ENCODE peak calls at places on chromosome X, in five cellular contexts. U is IMR-90, E is A549, D is K562, C is GM12878. N is an unnamed sample.

GRCh38 chrX:13463608-13464007 is 105.8 kb upstream of the EGFL6 start:
- DNase-seq in D (no peak), C (no peak), U (peak; percentile 98), E (peak; percentile 6), N (no peak)

GRCh38 chrX:118974908-118975671 is 672 bp downstream of the LONRF3 start:
- DNase-seq in D (peak; percentile 67), C (no peak), E (peak; percentile 66), U (no peak), N (peak; percentile 40)

GRCh38 chrX:108270739-108271396 is 167.4 kb downstream of the COL4A6 start:
- DNase-seq in E (no peak), U (peak; percentile 12), C (no peak), D (no peak), N (no peak)

GRCh38 chrX:341541-342101 is 23.0 kb upstream of the GTPBP6 start:
- DNase-seq in C (no peak), U (no peak), E (no peak), D (no peak), N (no peak)

GRCh38 chrX:100880368-100880767 is 6.2 kb upstream of the NOX1 start:
- DNase-seq in E (peak; percentile 26), D (no peak), U (no peak), C (no peak), N (no peak)

GRCh38 chrX:56788229-56788628 is 59.2 kb downstream of the NBDY start:
- DNase-seq in C (no peak), U (peak; percentile 26), D (no peak), E (no peak), N (no peak)

GRCh38 chrX:1281511-1281910 is 12.9 kb downstream of the CSF2RA start:
- DNase-seq in U (peak; percentile 14), E (peak; percentile 80), C (no peak), D (no peak), N (no peak)

GRCh38 chrX:138908577-138908976 is 197.1 kb upstream of the FGF13 start:
- DNase-seq in E (no peak), D (no peak), C (no peak), U (no peak), N (no peak)

GRCh38 chrX:54494970-54495813 is 842 bp downstream of the FGD1 start:
- DNase-seq in E (peak; percentile 20), C (no peak), D (no peak), U (peak; percentile 18), N (peak; percentile 73)

GRCh38 chrX:49970699-49971098 is 48.3 kb downstream of the CLCN5 start:
- DNase-seq in E (no peak), D (no peak), U (no peak), C (no peak), N (no peak)

GRCh38 chrX:14043209-14043608 is 13.5 kb upstream of the GEMIN8 start:
- DNase-seq in U (no peak), D (no peak), E (no peak), C (no peak), N (no peak)

GRCh38 chrX:46788902-46789301 is 30.0 kb upstream of the SLC9A7 start:
- DNase-seq in U (peak; percentile 65), E (no peak), C (no peak), D (no peak), N (no peak)

GRCh38 chrX:140503714-140504351 is 1.0 kb downstream of the SOX3 start:
- DNase-seq in U (peak; percentile 7), C (no peak), E (no peak), D (no peak), N (peak; percentile 57)

GRCh38 chrX:150155396-150156048 is 207.6 kb upstream of the MAMLD1 start:
- DNase-seq in U (peak; percentile 55), C (no peak), E (peak; percentile 58), D (no peak), N (peak; percentile 61)

GRCh38 chrX:122934131-122934530 is 249.9 kb upstream of the GRIA3 start:
- DNase-seq in E (no peak), D (no peak), U (no peak), C (no peak), N (no peak)

GRCh38 chrX:123698979-123699378 is 33.9 kb downstream of the THOC2 start:
- DNase-seq in E (no peak), C (no peak), D (no peak), U (peak; percentile 1), N (no peak)

DNA sequence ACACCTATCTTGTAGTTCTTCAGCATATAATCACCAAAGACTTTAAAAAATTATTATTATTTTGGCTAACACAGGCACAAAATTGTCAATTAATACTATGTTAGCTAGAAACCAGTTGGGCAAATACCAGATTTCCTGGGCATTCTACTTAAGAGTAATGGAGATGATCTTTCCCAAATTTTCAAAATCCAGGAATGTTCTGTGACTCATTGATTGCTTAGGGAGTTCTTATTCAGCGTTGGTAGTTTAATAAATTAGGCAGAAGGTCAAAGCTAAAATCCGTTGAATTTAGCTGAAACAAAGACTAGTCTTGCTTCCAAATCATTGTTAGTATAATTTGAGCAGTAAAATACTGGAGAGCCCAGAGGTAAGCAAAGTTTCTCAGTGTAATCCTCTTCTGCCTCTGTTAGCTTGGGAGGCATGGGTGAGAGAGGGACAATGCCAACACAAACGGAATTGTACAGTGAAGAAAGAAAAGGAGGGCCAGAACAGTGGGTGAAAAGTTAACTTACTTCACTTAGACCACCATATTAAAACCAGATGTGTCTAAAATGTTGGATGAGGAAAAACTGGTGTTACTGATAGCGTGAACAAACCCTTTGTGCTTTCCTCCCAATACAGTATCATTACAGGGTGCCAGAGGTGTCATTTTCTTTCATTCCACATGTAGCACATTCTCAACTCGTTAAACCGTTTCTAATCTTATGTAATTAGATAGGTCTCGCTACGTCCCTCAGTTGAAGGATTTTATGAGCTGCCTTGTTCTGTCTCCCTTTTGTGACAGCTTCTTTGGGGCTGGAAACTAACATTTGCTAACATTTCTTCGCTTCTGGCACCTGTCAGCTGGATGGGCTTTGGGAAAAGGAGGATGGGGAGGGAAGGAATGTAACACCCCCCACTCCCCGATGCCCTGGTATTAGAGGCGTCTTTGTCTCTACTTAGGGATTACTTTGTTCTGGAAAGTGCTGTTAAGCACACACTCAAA is 87.4 kb upstream of the CITED1 start:
- DNase-seq in D (no peak), U (no peak), E (no peak), C (no peak), N (no peak)
- TF ChIP-seq RCOR1 in D (no peak), U (no peak), E (no peak), C (no peak), N (no peak)

GRCh38 chrX:20306668-20307067 is 40.0 kb upstream of the RPS6KA3 start:
- DNase-seq in E (no peak), U (no peak), C (no peak), D (no peak), N (no peak)

GRCh38 chrX:20313889-20314288 is 47.2 kb upstream of the RPS6KA3 start:
- DNase-seq in U (no peak), C (no peak), D (no peak), E (no peak), N (no peak)

GRCh38 chrX:20311505-20311904 is 44.8 kb upstream of the RPS6KA3 start:
- DNase-seq in C (no peak), U (no peak), E (no peak), D (no peak), N (no peak)

GRCh38 chrX:20312018-20312417 is 45.3 kb upstream of the RPS6KA3 start:
- DNase-seq in C (no peak), U (peak; percentile 15), D (no peak), E (no peak), N (no peak)

DNA sequence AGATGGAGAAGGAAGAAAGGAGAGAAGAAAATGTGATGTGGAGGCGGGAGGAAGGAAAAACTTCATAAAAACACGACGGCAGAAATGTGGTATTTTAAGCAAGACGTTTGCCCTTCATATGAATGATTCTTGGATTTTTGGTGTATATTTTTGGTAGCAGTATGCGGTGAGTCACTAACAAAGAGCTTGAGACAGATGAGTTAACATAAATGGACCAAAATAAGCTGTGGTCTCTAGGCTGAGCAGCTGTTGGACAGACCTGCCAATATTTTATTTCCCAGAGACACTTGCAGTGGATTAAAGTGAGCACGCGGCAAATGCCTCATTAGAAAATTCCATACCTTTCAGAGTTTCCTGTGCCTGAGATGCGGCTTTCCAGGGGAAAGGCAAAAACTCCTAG is 43.1 kb upstream of the RPS6KA3 start:
- DNase-seq in E (no peak), C (no peak), D (no peak), U (peak; percentile 73), N (no peak)
- TF ChIP-seq RCOR1 in E (no peak), C (no peak), D (no peak), U (no peak), N (no peak)

DNA sequence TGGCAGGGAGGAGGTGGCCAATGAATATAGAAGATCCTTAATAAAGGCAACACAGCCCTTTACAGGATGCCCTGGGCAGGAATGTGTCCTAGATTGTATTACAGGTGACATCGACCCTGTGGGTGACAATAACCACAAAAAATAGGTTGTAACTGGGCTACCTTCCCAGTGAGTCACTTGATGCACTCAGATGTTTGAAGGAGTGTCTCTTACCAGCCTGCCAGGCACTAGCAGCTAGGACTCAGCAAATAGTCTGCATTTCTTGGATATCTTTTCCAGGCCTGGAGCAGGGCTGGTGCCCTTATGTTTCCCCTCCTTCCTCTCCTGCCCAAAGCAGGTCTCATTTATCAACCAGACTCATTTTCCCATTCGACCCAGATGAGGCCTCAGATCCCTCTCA is 50.9 kb upstream of the TMEM164 start:
- DNase-seq in D (no peak), U (no peak), E (peak; percentile 7), C (no peak), N (no peak)
- TF ChIP-seq RCOR1 in D (no peak), U (no peak), E (no peak), C (no peak), N (no peak)

DNA sequence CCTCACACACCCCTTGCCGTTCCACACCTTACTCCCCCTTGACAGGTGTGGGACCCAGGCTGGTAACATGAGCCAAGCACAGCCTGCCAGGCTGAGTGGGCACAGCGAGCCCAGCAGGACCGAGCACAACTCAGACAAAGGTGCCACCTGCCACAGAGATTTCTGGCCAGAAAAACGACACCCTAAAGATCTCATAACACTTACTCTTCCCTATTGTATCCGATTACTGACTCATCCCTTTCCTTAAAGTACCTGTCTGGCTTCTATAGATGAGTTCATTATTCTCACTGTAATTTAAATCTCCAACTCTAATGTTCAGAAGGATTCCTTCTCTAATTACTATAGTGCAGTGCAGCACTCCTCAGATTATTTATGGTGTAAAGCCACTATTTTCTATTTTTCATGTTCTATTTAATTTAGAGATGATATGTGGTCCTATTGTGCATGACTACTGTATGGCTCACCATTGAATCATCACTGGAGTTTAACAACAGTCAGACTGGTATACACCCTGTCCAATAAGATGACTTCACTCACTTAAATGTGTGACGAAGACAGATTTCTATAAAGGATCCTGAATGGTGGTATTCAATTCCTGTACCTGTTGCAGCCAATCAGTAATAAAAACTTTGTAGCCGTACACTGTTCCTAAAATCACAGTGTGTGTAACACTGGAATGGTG is 7.6 kb upstream of the SYTL5 start:
- DNase-seq in E (no peak), U (peak; percentile 80), C (no peak), D (no peak), N (no peak)
- TF ChIP-seq RCOR1 in E (no peak), U (no peak), C (no peak), D (no peak), N (no peak)

DNA sequence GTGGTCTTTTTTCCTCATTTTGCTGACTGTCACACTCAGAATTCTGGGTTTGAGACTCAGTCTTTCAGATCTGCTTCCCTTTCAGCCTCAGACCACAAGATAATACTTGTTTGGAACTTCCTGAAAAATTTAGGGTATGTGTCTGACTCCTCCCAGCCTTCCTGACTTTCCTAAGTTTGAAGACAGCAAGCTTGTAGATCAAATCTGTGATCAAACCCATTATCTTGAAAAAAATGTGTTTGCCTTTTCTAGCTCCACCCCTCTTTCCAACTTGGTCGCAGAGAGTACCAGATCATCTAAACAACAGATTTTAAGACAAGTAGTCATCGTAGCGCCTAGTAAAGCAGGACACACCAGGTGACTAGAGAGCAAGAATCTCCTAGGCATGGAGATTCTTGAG is 9.9 kb downstream of the BCAP31 start:
- DNase-seq in U (peak; percentile 13), E (no peak), D (no peak), C (no peak), N (no peak)
- TF ChIP-seq RCOR1 in U (no peak), E (no peak), D (no peak), C (no peak), N (no peak)

N was measured in SK-N-SH.